ENCODE peak calls at places on chromosome 3, in seven cellular contexts. X is NCI-H748 treated with DMSO at 0.1 percent for 48 hours, A is fibroblast of lung, R is aorta, S is type B pancreatic cell, J is ascending aorta, U is smooth muscle cell of the brain vasculature. B is an unnamed sample.
A peak's percentile ranks its signal among the peaks of the same experiment; 100 is the strongest.

GRCh38 chr3:126672340-126672739 is 17.4 kb upstream of the TXNRD3 start:
- DNase-seq in U (no peak), S (peak; percentile 58), J (no peak), R (no peak), A (no peak), X (no peak), B (no peak)

GRCh38 chr3:58204713-58205112 is 6.1 kb downstream of the DNASE1L3 start:
- DNase-seq in R (no peak), U (no peak), J (no peak), A (no peak), S (no peak), X (no peak), B (no peak)

GRCh38 chr3:122025296-122025695 is 3.2 kb upstream of the ILDR1 start:
- DNase-seq in U (no peak), J (no peak), A (no peak), X (no peak), S (no peak), R (no peak), B (no peak)

GRCh38 chr3:63523100-63523499 is 129.4 kb upstream of the SNTN start:
- DNase-seq in U (no peak), S (no peak), A (no peak), R (no peak), J (no peak), X (no peak), B (no peak)

GRCh38 chr3:184284696-184285095 is 8.9 kb downstream of the ECE2 start:
- DNase-seq in U (no peak), J (no peak), X (peak; percentile 68), S (no peak), R (no peak), A (peak; percentile 74), B (no peak)

GRCh38 chr3:194928831-194929594 is 243.3 kb downstream of the FAM43A start:
- DNase-seq in J (no peak), R (peak; percentile 84), U (no peak), X (no peak), A (no peak), S (no peak), B (no peak)

GRCh38 chr3:167783781-167784180 is 48.3 kb downstream of the SERPINI1 start:
- DNase-seq in A (no peak), S (no peak), R (peak; percentile 75), J (no peak), U (no peak), X (no peak), B (no peak)

GRCh38 chr3:76245622-76246021 is 460.3 kb upstream of the ZNF717 start:
- DNase-seq in J (no peak), R (no peak), X (no peak), U (no peak), S (no peak), A (no peak), B (no peak)

GRCh38 chr3:28348286-28348636 is 260 bp upstream of the ZCWPW2 start:
- DNase-seq in X (no peak), A (no peak), S (no peak), J (peak; percentile 86), U (no peak), R (peak; percentile 98), B (no peak)

GRCh38 chr3:14423197-14423743 is 20.9 kb downstream of the SLC6A6 start:
- DNase-seq in J (no peak), S (no peak), A (no peak), U (no peak), X (no peak), R (no peak), B (no peak)

B was measured in NK-92 treated with Interleukin-12 subunit alpha and Interleukin-12 subunit beta, amount 100 ng/mL, for 24 hours.